ENCODE peak calls at places on chromosome 16, in five cellular contexts. Q is IMR-90; D is endodermal cell; R is SJCRH30; S is CD8-positive, alpha-beta T cell. N is an unnamed sample. For H3K27me3, the result is how much of the 10 kb centered on the place peaks cover.

GRCh38 chr16:1902547-1903219 is 15.5 kb downstream of the HS3ST6 start:
- DNase-seq in Q (no peak), D (no peak), R (no peak), S (no peak), N (no peak)

GRCh38 chr16:70691223-70692129 is 5.6 kb upstream of the MTSS2 start:
- DNase-seq in Q (peak), D (no peak), R (peak), S (no peak), N (peak)

GRCh38 chr16:10756574-10756973 is 12.9 kb downstream of the NUBP1 start:
- DNase-seq in Q (peak), D (no peak), R (no peak), S (no peak), N (no peak)

GRCh38 chr16:84862804-84863484 is 43.2 kb downstream of the CRISPLD2 start:
- DNase-seq in Q (no peak), D (no peak), R (no peak), S (no peak), N (no peak)

GRCh38 chr16:27298132-27298531 is 15.6 kb upstream of the IL4R start:
- DNase-seq in Q (no peak), D (no peak), R (no peak), S (no peak), N (no peak)

GRCh38 chr16:754208-755097 is 6.1 kb upstream of the MSLN start:
- DNase-seq in Q (no peak), D (no peak), R (no peak), S (no peak), N (no peak)

GRCh38 chr16:630815-631405 is at the start of gene WFIKKN1:
- DNase-seq in Q (no peak), D (peak), R (no peak), S (no peak), N (no peak)

GRCh38 chr16:29710227-29711219 is 31.5 kb downstream of the QPRT start:
- DNase-seq in Q (peak), D (peak), R (peak), S (peak), N (peak)

GRCh38 chr16:23324727-23325126 is 22.6 kb downstream of the SCNN1B start:
- DNase-seq in Q (no peak), D (no peak), R (no peak), S (no peak), N (no peak)

GRCh38 chr16:303760-304505 is 21.0 kb downstream of the PDIA2 start:
- DNase-seq in Q (no peak), D (peak), R (no peak), S (no peak), N (no peak)

GRCh38 chr16:5058476-5058875 is 7.3 kb downstream of the C16orf89 start:
- DNase-seq in Q (no peak), D (peak), R (peak), S (no peak), N (peak)

GRCh38 chr16:709651-710499 is 4.3 kb upstream of the FBXL16 start:
- DNase-seq in Q (peak), D (peak), R (peak), S (no peak), N (peak)

GRCh38 chr16:842061-842476 is 41.5 kb upstream of the GNG13 start:
- DNase-seq in Q (peak), D (no peak), R (no peak), S (no peak), N (peak)

GRCh38 chr16:3029499-3030127 is 5.8 kb downstream of the THOC6 start:
- DNase-seq in Q (peak), D (peak), R (no peak), S (no peak), N (peak)

GRCh38 chr16:52963471-52963870 is 89.2 kb downstream of the CHD9NB start:
- DNase-seq in Q (no peak), D (no peak), R (no peak), S (no peak), N (no peak)

GRCh38 chr16:83473109-83473508 is 334.7 kb upstream of the HSBP1 start:
- DNase-seq in Q (peak), D (no peak), R (no peak), S (no peak), N (no peak)

GRCh38 chr16:67466581-67466980 is 14.4 kb downstream of the ATP6V0D1 start:
- DNase-seq in Q (no peak), D (no peak), R (no peak), S (no peak), N (no peak)

GRCh38 chr16:85428168-85428898 is 184.8 kb upstream of the GSE1 start:
- DNase-seq in Q (no peak), D (peak), R (peak), S (peak), N (peak)

GRCh38 chr16:58338205-58338604 is 43.4 kb upstream of the PRSS54 start:
- DNase-seq in Q (no peak), D (no peak), R (no peak), S (no peak), N (no peak)

GRCh38 chr16:31430380-31431052 is 2.4 kb upstream of the COX6A2 start:
- DNase-seq in Q (no peak), D (peak), R (no peak), S (no peak), N (no peak)

GRCh38 chr16:5228369-5228768 is 130.8 kb upstream of the EEF2KMT start:
- DNase-seq in Q (no peak), D (peak), R (no peak), S (no peak), N (no peak)

GRCh38 chr16:79762217-79762616 is 161.7 kb upstream of the MAF start:
- DNase-seq in Q (no peak), D (no peak), R (no peak), S (no peak), N (no peak)

GRCh38 chr16:29668267-29668666 is 5.2 kb downstream of the SPN start:
- DNase-seq in Q (no peak), D (no peak), R (no peak), S (no peak), N (no peak)

GRCh38 chr16:46650224-46650623 is 29.0 kb upstream of the SHCBP1 start:
- DNase-seq in Q (peak), D (no peak), R (peak), S (no peak), N (no peak)
- H3K4me3 ChIP-seq in Q (no peak), D (no peak), R (peak), S (no peak), N (no peak)

DNA sequence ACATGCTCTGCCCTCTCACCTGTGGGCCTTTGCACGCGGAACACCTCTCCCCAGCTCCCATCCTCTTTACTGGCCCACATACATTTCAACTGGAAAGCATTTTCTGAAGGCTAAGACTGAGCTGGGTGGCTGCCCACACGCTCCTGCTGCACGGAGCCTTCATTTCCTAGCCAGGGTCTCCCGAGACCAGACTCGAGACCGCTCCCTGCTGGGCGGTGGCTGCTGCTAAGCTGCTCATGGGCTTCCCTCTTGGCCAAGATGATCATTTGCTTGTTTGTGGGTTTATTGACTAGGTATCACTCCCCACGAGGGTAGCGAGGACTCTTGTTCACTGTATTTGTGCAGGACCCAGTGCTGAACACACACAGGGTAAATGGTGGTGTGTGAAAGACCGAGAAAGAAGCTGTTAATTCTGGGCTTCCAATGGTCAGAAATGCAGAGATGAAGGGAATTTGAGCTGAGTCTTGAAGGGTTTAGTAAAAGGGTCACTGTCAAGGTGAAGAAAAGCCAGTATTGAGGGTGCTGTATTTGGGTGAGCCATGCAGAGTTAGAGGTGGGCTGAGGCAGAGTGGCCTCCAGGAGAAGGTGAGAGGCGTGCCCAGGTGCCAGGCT is 907 bp downstream of the TRAPPC2L start:
- DNase-seq in Q (peak), D (peak), R (peak), S (peak), N (peak)
- H3K27ac ChIP-seq in Q (peak), D (no peak), R (no peak), S (peak), N (peak)

GRCh38 chr16:15770512-15770911 is 86.3 kb downstream of the MYH11 start:
- DNase-seq in Q (peak), D (no peak), R (no peak), S (no peak), N (no peak)
- H3K27me3 ChIP-seq in Q (under half), D (under half), R (under half), S (under half), N (under half)

DNA sequence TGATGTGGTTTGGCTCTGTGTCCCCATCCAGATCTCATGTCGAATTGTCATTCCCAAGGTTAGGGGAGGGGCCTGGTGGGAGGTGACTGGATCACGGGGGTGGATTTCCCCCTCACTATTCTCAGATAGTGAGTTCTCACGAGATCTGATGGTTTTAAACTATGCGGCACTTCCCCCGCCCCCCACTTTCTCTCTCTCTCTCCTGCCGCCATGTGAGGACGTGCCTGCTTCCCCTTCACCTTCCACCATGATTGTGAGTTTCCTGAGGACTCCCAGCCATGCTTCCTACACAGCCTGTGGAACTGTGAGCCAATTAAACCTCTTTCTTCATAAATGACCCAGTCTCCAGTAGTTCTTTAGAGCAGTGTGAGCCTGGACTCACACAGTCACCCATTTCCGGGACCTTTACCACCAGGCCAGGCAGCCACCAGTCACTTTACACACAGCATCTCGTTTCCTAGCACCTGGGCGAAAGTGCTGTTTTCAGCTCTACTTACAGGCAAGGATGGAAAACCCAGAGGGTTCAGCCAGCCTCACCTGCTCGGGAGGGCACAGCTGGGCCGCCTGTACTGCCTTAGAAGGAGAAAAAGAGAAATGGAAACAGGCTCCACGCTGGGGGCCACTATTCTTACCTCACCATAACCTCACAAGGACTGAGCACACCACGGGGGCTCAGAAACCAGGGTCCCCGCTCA is 13.8 kb upstream of the ZC3H18 start:
- DNase-seq in Q (no peak), D (no peak), R (no peak), S (no peak), N (no peak)
- H3K4me3 ChIP-seq in Q (no peak), D (no peak), R (no peak), S (no peak), N (no peak)

GRCh38 chr16:13833510-13833909 is 86.4 kb upstream of the ERCC4 start:
- DNase-seq in Q (no peak), D (no peak), R (no peak), S (no peak), N (no peak)
- H3K27ac ChIP-seq in Q (no peak), D (no peak), R (no peak), S (no peak), N (no peak)